ENCODE peak calls at places on chromosomes 1 and 21, in six cellular contexts. O is astrocyte of the spinal cord; Z is body of pancreas; D is mammary epithelial cell; Q is BJ; Y is CD8-positive, alpha-beta memory T cell. I is an unnamed sample.

GRCh38 chr1:217021400-217021799 is 298.2 kb upstream of the ESRRG start:
- DNase-seq in Y (no peak), Z (no peak), O (no peak), Q (no peak), D (no peak), I (no peak)

GRCh38 chr1:88990426-88990825 is 2.0 kb downstream of the KYAT3 start:
- DNase-seq in Y (no peak), D (no peak), Q (no peak), Z (no peak), O (no peak), I (no peak)

GRCh38 chr1:117146570-117147340 is 25.2 kb upstream of the TRIM45 start:
- DNase-seq in D (peak), Z (peak), Q (peak), Y (no peak), O (peak), I (peak)

GRCh38 chr1:77652179-77652745 is 30.2 kb downstream of the ZZZ3 start:
- DNase-seq in Z (no peak), D (no peak), O (no peak), Q (no peak), Y (no peak), I (no peak)

GRCh38 chr1:116515702-116516101 is 55.1 kb downstream of the CD58 start:
- DNase-seq in Q (no peak), D (no peak), O (no peak), Z (peak), Y (peak), I (no peak)

GRCh38 chr1:58434587-58434986 is 111.9 kb downstream of the OMA1 start:
- DNase-seq in D (no peak), O (no peak), Z (no peak), Q (no peak), Y (no peak), I (peak)

GRCh38 chr1:234188454-234188792 is 184.8 kb upstream of the COA6 start:
- DNase-seq in Q (no peak), O (no peak), Z (no peak), Y (no peak), D (peak), I (peak)

GRCh38 chr1:154219511-154219910 is 1.2 kb upstream of the UBAP2L start:
- DNase-seq in Z (peak), Y (no peak), O (peak), Q (no peak), D (peak), I (no peak)

GRCh38 chr1:230922620-230923019 is 54.3 kb upstream of the C1orf198 start:
- DNase-seq in O (no peak), Q (no peak), Y (no peak), Z (no peak), D (no peak), I (no peak)

GRCh38 chr1:197928849-197929336 is 11.7 kb downstream of the LHX9 start:
- DNase-seq in O (no peak), Y (no peak), D (no peak), Q (no peak), Z (no peak), I (no peak)
- H3K4me3 ChIP-seq in O (peak), Y (no peak), D (peak), Q (peak), Z (no peak), I (peak)

GRCh38 chr1:243269461-243269801 is 13.6 kb downstream of the SDCCAG8 start:
- DNase-seq in Q (no peak), Z (no peak), Y (no peak), D (no peak), O (no peak), I (no peak)
- H3K4me3 ChIP-seq in Q (no peak), Z (no peak), Y (no peak), D (no peak), O (no peak), I (no peak)

DNA sequence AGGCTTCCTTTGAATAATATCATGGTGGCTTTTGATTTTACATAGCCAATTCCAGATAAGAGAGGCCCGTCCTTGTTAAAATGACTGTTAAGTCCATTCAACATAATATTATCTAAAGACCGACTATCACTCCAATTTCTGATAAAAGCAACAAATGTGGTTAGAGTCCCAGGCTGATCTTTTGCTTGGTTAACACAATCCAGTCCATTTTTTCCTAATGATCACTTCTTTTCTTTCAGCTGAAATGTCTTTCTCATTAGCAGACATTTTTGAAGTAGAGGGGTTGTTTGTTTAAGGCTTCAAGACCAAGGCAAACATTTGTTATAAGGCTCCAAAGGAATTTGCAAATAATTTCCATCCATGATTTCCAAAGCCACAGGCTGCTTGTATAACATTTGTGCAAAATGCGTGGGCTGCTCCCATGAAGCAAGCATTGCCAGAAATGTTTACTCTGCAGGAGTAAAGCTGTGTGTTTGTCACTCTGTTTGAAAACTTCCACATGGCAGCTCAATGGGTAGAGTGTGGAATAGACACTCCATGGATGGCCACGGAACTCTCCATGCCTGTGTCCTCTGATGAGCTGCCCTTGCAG is 111.5 kb downstream of the PSMG1 start:
- DNase-seq in Z (no peak), D (no peak), O (peak), Y (no peak), Q (peak), I (no peak)
- H3K4me3 ChIP-seq in Z (no peak), D (no peak), O (no peak), Y (no peak), Q (no peak), I (no peak)

DNA sequence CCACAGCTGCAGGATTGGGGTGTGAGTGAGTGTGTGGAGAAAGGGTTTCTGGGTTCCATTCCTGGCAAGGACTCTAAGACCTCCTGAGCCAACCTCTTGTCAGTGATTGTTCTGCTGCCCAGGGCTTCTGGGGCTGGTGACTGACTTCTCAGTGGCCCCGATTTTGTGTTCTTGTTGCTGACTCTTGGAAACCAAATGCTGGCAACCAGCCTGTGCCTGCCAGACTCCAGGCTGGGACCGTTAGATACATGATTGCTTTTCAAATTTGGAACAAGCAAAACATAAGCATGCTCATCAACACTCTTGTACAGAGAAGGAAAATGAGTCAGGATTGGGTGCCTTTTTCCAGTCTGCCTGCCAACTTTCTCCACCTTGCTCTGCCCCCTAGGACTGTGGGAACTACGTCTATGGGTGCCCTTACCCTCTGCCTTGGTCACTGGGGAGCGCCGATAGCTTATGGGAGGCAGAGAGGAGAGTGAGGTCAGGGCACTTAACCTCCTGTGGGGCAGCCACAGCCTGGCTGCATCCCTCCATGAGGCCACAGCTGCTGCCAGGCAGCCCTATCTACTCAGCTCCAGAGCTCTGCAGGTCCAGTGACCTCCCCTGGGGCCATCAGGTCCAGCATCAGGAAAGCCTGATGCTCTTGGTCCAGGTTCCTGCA is 39.3 kb upstream of the EPS8L3 start:
- DNase-seq in O (no peak), Y (no peak), Q (no peak), Z (no peak), D (no peak), I (no peak)
- H3K4me3 ChIP-seq in O (no peak), Y (peak), Q (no peak), Z (no peak), D (no peak), I (no peak)

GRCh38 chr1:63593887-63594617 is 841 bp downstream of the PGM1 start:
- DNase-seq in D (peak), Q (no peak), O (peak), Z (peak), Y (peak), I (peak)

GRCh38 chr1:63593303-63593886 is at the start of gene PGM1:
- DNase-seq in D (peak), Y (peak), O (peak), Z (peak), Q (peak), I (peak)

GRCh38 chr1:63599799-63600198 is 6.6 kb downstream of the PGM1 start:
- DNase-seq in Y (no peak), Z (no peak), D (no peak), O (no peak), Q (no peak), I (no peak)

GRCh38 chr1:63592536-63593302 is 492 bp upstream of the PGM1 start:
- DNase-seq in Z (no peak), O (no peak), Q (no peak), Y (no peak), D (no peak), I (peak)

DNA sequence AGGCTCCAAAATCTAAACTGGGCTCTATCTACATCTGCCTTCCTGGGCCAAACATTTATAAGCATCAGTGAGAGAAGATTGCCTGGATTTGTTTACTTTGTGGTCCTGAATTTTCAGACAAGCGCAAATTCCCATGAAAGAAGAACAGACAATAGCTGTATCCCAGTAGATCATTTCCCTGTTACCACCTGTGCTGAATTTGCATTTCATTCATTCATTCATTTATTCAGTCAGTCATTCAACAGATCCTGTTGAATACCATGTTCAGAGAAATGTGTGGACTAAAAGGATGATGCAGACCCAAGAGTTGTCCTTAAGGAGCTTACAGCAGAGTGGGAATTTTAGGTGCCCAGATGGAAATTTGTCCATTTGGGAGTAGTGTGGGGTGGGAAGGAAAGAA is 2.2 kb downstream of the PGM1 start:
- DNase-seq in Z (no peak), O (no peak), D (no peak), Q (no peak), Y (no peak), I (no peak)
- H3K4me3 ChIP-seq in Z (no peak), O (no peak), D (no peak), Q (no peak), Y (no peak), I (no peak)

GRCh38 chr21:18467715-18468114 is 64.1 kb upstream of the TMPRSS15 start:
- DNase-seq in O (no peak), Y (no peak), Q (no peak), Z (no peak), D (no peak), I (no peak)
- H3K4me3 ChIP-seq in O (no peak), Y (no peak), Q (no peak), Z (no peak), D (no peak), I (no peak)

GRCh38 chr21:34511787-34512451 is at the start of gene KCNE1:
- DNase-seq in Z (peak), Y (no peak), O (no peak), Q (no peak), D (no peak), I (peak)
- H3K4me3 ChIP-seq in Z (no peak), Y (no peak), O (no peak), Q (no peak), D (no peak), I (no peak)

I was measured in bronchial epithelial cell.